ENCODE peak calls at places on chromosomes 2 and 18, in five cellular contexts. J, R, T, A and I are unnamed samples.
A peak's percentile ranks its signal among the peaks of the same experiment; 100 is the strongest.

GRCh38 chr2:105274046-105274445 is 32.5 kb downstream of the GPR45 start:
- DNase-seq in J (no peak), R (no peak), T (no peak), A (no peak), I (no peak)

GRCh38 chr2:109637749-109638570 is 23.8 kb downstream of the SOWAHC start:
- DNase-seq in J (no peak), R (no peak), T (no peak), A (no peak), I (no peak)

GRCh38 chr18:62357079-62357719 is 32.1 kb downstream of the TNFRSF11A start:
- DNase-seq in J (no peak), R (no peak), T (no peak), A (no peak), I (no peak)

GRCh38 chr2:72141881-72142742 is 5.5 kb downstream of the CYP26B1 start:
- DNase-seq in J (no peak), R (peak; percentile 54), T (no peak), A (no peak), I (no peak)

GRCh38 chr2:138829326-138829725 is 49.1 kb upstream of the NXPH2 start:
- DNase-seq in J (no peak), R (peak; percentile 67), T (no peak), A (peak; percentile 27), I (no peak)

GRCh38 chr2:28407131-28407975 is 14.7 kb downstream of the FOSL2 start:
- DNase-seq in J (no peak), R (no peak), T (no peak), A (no peak), I (no peak)

GRCh38 chr2:241002275-241003046 is 4.0 kb downstream of the SNED1 start:
- DNase-seq in J (no peak), R (no peak), T (no peak), A (no peak), I (no peak)

GRCh38 chr2:18178736-18179349 is 300.4 kb downstream of the KCNS3 start:
- DNase-seq in J (no peak), R (no peak), T (peak; percentile 28), A (peak; percentile 43), I (no peak)

GRCh38 chr2:66867038-66867380 is 432.1 kb downstream of the MEIS1 start:
- DNase-seq in J (no peak), R (no peak), T (no peak), A (no peak), I (no peak)

GRCh38 chr2:159155315-159155714 is 131.2 kb downstream of the WDSUB1 start:
- DNase-seq in J (no peak), R (no peak), T (no peak), A (no peak), I (no peak)

GRCh38 chr2:73717251-73717606 is 19.9 kb downstream of the TPRKB start:
- DNase-seq in J (no peak), R (no peak), T (no peak), A (no peak), I (no peak)

GRCh38 chr2:120930861-120931260 is 195.2 kb downstream of the GLI2 start:
- DNase-seq in J (no peak), R (no peak), T (no peak), A (no peak), I (no peak)

GRCh38 chr18:39636931-39637330 is 2071.3 kb upstream of the CELF4 start:
- DNase-seq in J (no peak), R (no peak), T (no peak), A (no peak), I (no peak)

GRCh38 chr2:99974275-99974674 is 168.1 kb downstream of the AFF3 start:
- DNase-seq in J (no peak), R (no peak), T (no peak), A (no peak), I (no peak)

GRCh38 chr2:84486436-84487115 is 27.5 kb upstream of the SUCLG1 start:
- DNase-seq in J (no peak), R (no peak), T (no peak), A (no peak), I (no peak)

GRCh38 chr2:65532937-65533336 is 100.5 kb upstream of the SPRED2 start:
- DNase-seq in J (no peak), R (peak; percentile 49), T (no peak), A (no peak), I (no peak)

GRCh38 chr2:127641846-127642510 is 4.0 kb upstream of the GPR17 start:
- DNase-seq in J (no peak), R (peak; percentile 79), T (no peak), A (no peak), I (no peak)

GRCh38 chr2:148554459-148555247 is 89.9 kb upstream of the EPC2 start:
- DNase-seq in J (no peak), R (no peak), T (no peak), A (peak; percentile 63), I (no peak)

GRCh38 chr2:6888724-6889123 is 11.1 kb downstream of the RSAD2 start:
- DNase-seq in J (no peak), R (no peak), T (no peak), A (no peak), I (no peak)

GRCh38 chr2:157327621-157328102 is 2.0 kb upstream of the ERMN start:
- DNase-seq in J (no peak), R (peak; percentile 94), T (peak; percentile 53), A (peak; percentile 80), I (no peak)

GRCh38 chr2:40803900-40804299 is 352.0 kb upstream of the SLC8A1 start:
- DNase-seq in J (no peak), R (no peak), T (no peak), A (no peak), I (no peak)

GRCh38 chr2:20052872-20053281 is 1.4 kb upstream of the LAPTM4A start:
- DNase-seq in J (no peak), R (no peak), T (no peak), A (no peak), I (no peak)

GRCh38 chr2:61928816-61929471 is 23.5 kb downstream of the COMMD1 start:
- DNase-seq in J (no peak), R (no peak), T (no peak), A (no peak), I (no peak)